ENCODE peak calls at places on chromosomes 1 and 21, in ten cellular contexts. G is CD8-positive, alpha-beta memory T cell; U is lower lobe of right lung; F is cardiac fibroblast; D is brain microvascular endothelial cell; Q is fibroblast of lung; N is lower leg skin; M is endothelial cell of umbilical vein; A is tibial nerve; O is CD4-positive, alpha-beta memory T cell. I is an unnamed sample.
A peak's percentile ranks its signal among the peaks of the same experiment; 100 is the strongest.

GRCh38 chr1:33327587-33328325 is 6.9 kb upstream of the A3GALT2 start:
- DNase-seq in G (no peak), U (peak; percentile 76), F (peak; percentile 95), D (peak; percentile 97), Q (peak; percentile 100), N (no peak), M (no peak), A (no peak), O (no peak), I (no peak)

GRCh38 chr21:33211732-33212131 is 18.0 kb upstream of the IFNAR2 start:
- DNase-seq in G (no peak), U (no peak), F (no peak), D (no peak), Q (no peak), N (no peak), M (no peak), A (no peak), O (no peak), I (no peak)

GRCh38 chr1:31843506-31843905 is 27.7 kb upstream of the SPOCD1 start:
- DNase-seq in G (no peak), U (no peak), F (peak; percentile 59), D (peak; percentile 32), Q (peak; percentile 62), N (no peak), M (peak; percentile 4), A (no peak), O (no peak), I (no peak)

GRCh38 chr1:62333431-62333830 is 14.2 kb upstream of the KANK4 start:
- DNase-seq in G (no peak), U (no peak), F (no peak), D (peak; percentile 54), Q (peak; percentile 51), N (no peak), M (no peak), A (no peak), O (no peak), I (peak; percentile 63)

GRCh38 chr1:43067856-43068751 is 104.0 kb downstream of the EBNA1BP2 start:
- DNase-seq in G (peak; percentile 6), U (no peak), F (no peak), D (no peak), Q (peak; percentile 10), N (peak; percentile 84), M (no peak), A (no peak), O (peak; percentile 12), I (no peak)

GRCh38 chr1:156102634-156103511 is 11.6 kb upstream of the LMNA start:
- DNase-seq in G (no peak), U (no peak), F (peak; percentile 61), D (no peak), Q (peak; percentile 51), N (peak; percentile 93), M (peak; percentile 95), A (no peak), O (no peak), I (no peak)

GRCh38 chr1:87898401-87898800 is 569.7 kb downstream of the LMO4 start:
- DNase-seq in G (no peak), U (no peak), F (peak; percentile 2), D (no peak), Q (no peak), N (no peak), M (no peak), A (no peak), O (no peak), I (no peak)

GRCh38 chr21:41630249-41630648 is 122.3 kb upstream of the TMPRSS2 start:
- DNase-seq in G (no peak), U (no peak), F (peak; percentile 99), D (peak; percentile 94), Q (peak; percentile 100), N (no peak), M (no peak), A (no peak), O (no peak), I (no peak)

GRCh38 chr21:28639742-28640141 is 352.9 kb downstream of the LTN1 start:
- DNase-seq in G (no peak), U (no peak), F (peak; percentile 75), D (no peak), Q (peak; percentile 52), N (no peak), M (no peak), A (no peak), O (no peak), I (no peak)

GRCh38 chr1:170520601-170521000 is 11.4 kb upstream of the GORAB start:
- DNase-seq in G (no peak), U (no peak), F (no peak), D (peak; percentile 7), Q (peak; percentile 43), N (no peak), M (peak; percentile 19), A (no peak), O (no peak), I (no peak)

GRCh38 chr1:147171399-147172167 is 687 bp downstream of the PRKAB2 start:
- DNase-seq in G (no peak), U (no peak), F (no peak), D (no peak), Q (no peak), N (no peak), M (peak; percentile 39), A (no peak), O (peak; percentile 1), I (no peak)

GRCh38 chr1:240128361-240128760 is 36.7 kb downstream of the FMN2 start:
- DNase-seq in G (no peak), U (no peak), F (no peak), D (no peak), Q (no peak), N (no peak), M (no peak), A (no peak), O (no peak), I (no peak)

GRCh38 chr1:192539450-192540132 is 36.0 kb upstream of the RGS1 start:
- DNase-seq in G (no peak), U (no peak), F (peak; percentile 98), D (peak; percentile 93), Q (peak; percentile 98), N (no peak), M (peak; percentile 95), A (no peak), O (no peak), I (no peak)

GRCh38 chr1:240151126-240151735 is 59.5 kb downstream of the FMN2 start:
- DNase-seq in G (no peak), U (no peak), F (no peak), D (no peak), Q (no peak), N (no peak), M (no peak), A (no peak), O (no peak), I (peak; percentile 4)

GRCh38 chr1:109668123-109668800 is 405 bp downstream of the GSTM2 start:
- DNase-seq in G (no peak), U (no peak), F (no peak), D (no peak), Q (no peak), N (peak; percentile 85), M (no peak), A (no peak), O (no peak), I (no peak)
- H3K4me3 ChIP-seq in G (peak overlapping the region; percentile 41), U (peak overlapping the region; percentile 59), F (peak overlapping the region; percentile 56), D (peak overlapping the region; percentile 55), Q (peak overlapping the region; percentile 40), N (peak overlapping the region; percentile 14), M (peak overlapping the region; percentile 33), A (peak overlapping the region; percentile 46), O (peak overlapping the region; percentile 30), I (peak overlapping the region; percentile 13)

DNA sequence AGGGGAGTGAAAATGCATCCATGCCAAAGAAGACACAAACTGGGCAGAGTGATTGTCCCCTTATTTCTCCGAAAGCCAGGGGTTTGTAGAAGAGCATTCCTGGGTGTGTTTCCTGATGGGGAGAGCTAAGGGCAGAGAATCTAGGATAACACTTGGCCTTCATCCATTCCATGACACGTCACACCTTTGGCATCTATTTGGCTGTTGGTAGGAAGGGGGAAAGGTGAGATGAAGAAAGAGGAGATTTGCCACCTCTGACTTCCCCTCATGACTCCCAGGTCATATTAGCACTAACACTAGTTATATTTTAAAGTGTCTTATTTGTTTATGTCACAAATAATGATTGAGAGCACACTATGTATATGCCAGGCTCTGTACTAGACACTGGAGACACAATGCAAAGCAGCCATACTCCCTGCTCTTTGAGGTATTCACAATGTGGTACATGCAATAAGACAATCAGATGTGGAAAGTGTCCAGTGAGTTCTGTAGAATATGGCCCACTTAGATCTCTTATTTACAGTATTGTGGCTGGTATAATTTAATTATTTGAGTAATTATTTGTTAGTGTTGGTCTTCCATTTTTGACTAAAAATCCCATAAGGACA is 54.5 kb upstream of the GADD45A start:
- DNase-seq in G (no peak), U (no peak), F (no peak), D (no peak), Q (no peak), N (no peak), M (no peak), A (no peak), O (no peak), I (no peak)
- H3K4me3 ChIP-seq in G (no peak overlapping the region), U (no peak overlapping the region), F (no peak overlapping the region), D (no peak overlapping the region), Q (no peak overlapping the region), N (no peak overlapping the region), M (no peak overlapping the region), A (no peak overlapping the region), O (no peak overlapping the region), I (no peak overlapping the region)

GRCh38 chr1:225996946-225997545 is 2.1 kb downstream of the SDE2 start:
- DNase-seq in G (no peak), U (no peak), F (peak; percentile 25), D (peak; percentile 49), Q (peak; percentile 23), N (no peak), M (peak; percentile 57), A (no peak), O (no peak), I (peak; percentile 68)
- H3K4me3 ChIP-seq in G (no peak overlapping the region), U (no peak overlapping the region), F (peak overlapping the region; percentile 14), D (no peak overlapping the region), Q (no peak overlapping the region), N (no peak overlapping the region), M (no peak overlapping the region), A (no peak overlapping the region), O (no peak overlapping the region), I (peak overlapping the region; percentile 95)

GRCh38 chr1:12183095-12183794 is 16.5 kb downstream of the TNFRSF1B start:
- DNase-seq in G (no peak), U (no peak), F (no peak), D (no peak), Q (no peak), N (no peak), M (no peak), A (no peak), O (no peak), I (no peak)

GRCh38 chr1:12180903-12181302 is 14.1 kb downstream of the TNFRSF1B start:
- DNase-seq in G (no peak), U (no peak), F (no peak), D (no peak), Q (no peak), N (no peak), M (no peak), A (no peak), O (no peak), I (no peak)

GRCh38 chr1:12180315-12180714 is 13.5 kb downstream of the TNFRSF1B start:
- DNase-seq in G (no peak), U (peak; percentile 92), F (no peak), D (no peak), Q (no peak), N (peak; percentile 93), M (no peak), A (no peak), O (no peak), I (no peak)

GRCh38 chr1:12182410-12182946 is 15.7 kb downstream of the TNFRSF1B start:
- DNase-seq in G (no peak), U (no peak), F (peak; percentile 47), D (no peak), Q (no peak), N (no peak), M (no peak), A (no peak), O (no peak), I (no peak)

GRCh38 chr1:12181568-12181967 is 14.8 kb downstream of the TNFRSF1B start:
- DNase-seq in G (no peak), U (no peak), F (no peak), D (no peak), Q (no peak), N (no peak), M (no peak), A (no peak), O (no peak), I (no peak)
- H3K4me3 ChIP-seq in G (no peak overlapping the region), U (no peak overlapping the region), F (no peak overlapping the region), D (no peak overlapping the region), Q (no peak overlapping the region), N (no peak overlapping the region), M (no peak overlapping the region), A (no peak overlapping the region), O (no peak overlapping the region), I (no peak overlapping the region)

I was measured in Jurkat, Clone E6-1.